ENCODE peak calls at places on chromosome 3, in nine cellular contexts. One of them, this sample, is unnamed.

GRCh38 chr3:149908558-149908957 is 62.1 kb downstream of the PFN2 start:
- DNase-seq in heart left ventricle: no peak
- DNase-seq in fibroblast of mammary gland: no peak
- DNase-seq in pancreas: no peak
- DNase-seq in cardiac muscle cell: no peak
- DNase-seq in HepG2: no peak
- DNase-seq in AG04449: no peak
- DNase-seq in transverse colon: no peak
- DNase-seq in NB4: no peak
- DNase-seq in this sample: no peak

GRCh38 chr3:189947948-189948723 is 172.6 kb downstream of the P3H2 start:
- DNase-seq in heart left ventricle: no peak
- DNase-seq in fibroblast of mammary gland: peak; percentile 43
- DNase-seq in pancreas: no peak
- DNase-seq in cardiac muscle cell: peak; percentile 58
- DNase-seq in HepG2: no peak
- DNase-seq in AG04449: no peak
- DNase-seq in transverse colon: no peak
- DNase-seq in NB4: peak; percentile 24
- DNase-seq in this sample: peak; percentile 62

GRCh38 chr3:70094197-70094596 is 94.7 kb downstream of the SAMMSON start:
- DNase-seq in heart left ventricle: no peak
- DNase-seq in fibroblast of mammary gland: no peak
- DNase-seq in pancreas: no peak
- DNase-seq in cardiac muscle cell: no peak
- DNase-seq in HepG2: no peak
- DNase-seq in AG04449: no peak
- DNase-seq in transverse colon: no peak
- DNase-seq in NB4: no peak
- DNase-seq in this sample: no peak

GRCh38 chr3:133838296-133838789 is 32.7 kb downstream of the SRPRB start:
- DNase-seq in heart left ventricle: no peak
- DNase-seq in fibroblast of mammary gland: no peak
- DNase-seq in pancreas: no peak
- DNase-seq in cardiac muscle cell: no peak
- DNase-seq in HepG2: no peak
- DNase-seq in AG04449: no peak
- DNase-seq in transverse colon: no peak
- DNase-seq in NB4: no peak
- DNase-seq in this sample: no peak

GRCh38 chr3:70716832-70717231 is 404.4 kb upstream of the MDFIC2 start:
- DNase-seq in heart left ventricle: peak; percentile 15
- DNase-seq in fibroblast of mammary gland: peak; percentile 72
- DNase-seq in pancreas: no peak
- DNase-seq in cardiac muscle cell: peak; percentile 71
- DNase-seq in HepG2: no peak
- DNase-seq in AG04449: no peak
- DNase-seq in transverse colon: no peak
- DNase-seq in NB4: peak; percentile 3
- DNase-seq in this sample: peak; percentile 84

GRCh38 chr3:166783206-166783605 is 596.9 kb downstream of the ZBBX start:
- DNase-seq in heart left ventricle: no peak
- DNase-seq in fibroblast of mammary gland: no peak
- DNase-seq in pancreas: no peak
- DNase-seq in cardiac muscle cell: no peak
- DNase-seq in HepG2: no peak
- DNase-seq in AG04449: no peak
- DNase-seq in transverse colon: no peak
- DNase-seq in NB4: no peak
- DNase-seq in this sample: no peak

GRCh38 chr3:186467969-186468368 is 76.2 kb downstream of the CRYGS start:
- DNase-seq in heart left ventricle: no peak
- DNase-seq in fibroblast of mammary gland: no peak
- DNase-seq in pancreas: no peak
- DNase-seq in cardiac muscle cell: no peak
- DNase-seq in HepG2: peak; percentile 4
- DNase-seq in AG04449: no peak
- DNase-seq in transverse colon: no peak
- DNase-seq in NB4: no peak
- DNase-seq in this sample: no peak

GRCh38 chr3:144052275-144052674 is 80.7 kb downstream of the DIPK2A start:
- DNase-seq in heart left ventricle: no peak
- DNase-seq in fibroblast of mammary gland: peak; percentile 75
- DNase-seq in pancreas: no peak
- DNase-seq in cardiac muscle cell: no peak
- DNase-seq in HepG2: no peak
- DNase-seq in AG04449: no peak
- DNase-seq in transverse colon: no peak
- DNase-seq in NB4: no peak
- DNase-seq in this sample: no peak

DNA sequence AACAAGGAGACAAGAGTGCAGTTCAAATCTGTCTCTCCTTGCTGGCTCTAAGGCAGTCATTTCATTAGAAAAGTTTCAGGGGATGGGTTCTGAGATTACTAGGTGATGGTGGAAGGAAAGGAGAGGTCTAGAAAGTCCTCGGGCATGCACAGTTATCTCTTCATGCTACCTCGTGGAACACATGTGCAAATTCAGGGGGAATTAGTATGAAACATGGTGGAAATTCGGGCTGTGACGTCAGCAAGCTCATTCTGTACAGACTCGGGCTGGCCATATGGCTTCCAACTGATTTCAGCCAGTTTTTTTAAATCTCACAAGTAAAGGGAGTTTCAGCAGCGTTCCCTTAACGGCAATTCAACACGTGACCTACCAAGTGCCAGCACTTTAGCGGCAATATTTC is 251.1 kb downstream of the TBL1XR1 start:
- DNase-seq in heart left ventricle: no peak
- DNase-seq in fibroblast of mammary gland: no peak
- DNase-seq in pancreas: no peak
- DNase-seq in cardiac muscle cell: no peak
- DNase-seq in HepG2: no peak
- DNase-seq in AG04449: no peak
- DNase-seq in transverse colon: no peak
- DNase-seq in NB4: no peak
- DNase-seq in this sample: no peak
- H3K4me3 ChIP-seq in heart left ventricle: no peak overlapping the region
- H3K4me3 ChIP-seq in fibroblast of mammary gland: no peak overlapping the region
- H3K4me3 ChIP-seq in pancreas: no peak overlapping the region
- H3K4me3 ChIP-seq in cardiac muscle cell: no peak overlapping the region
- H3K4me3 ChIP-seq in HepG2: no peak overlapping the region
- H3K4me3 ChIP-seq in AG04449: no peak overlapping the region
- H3K4me3 ChIP-seq in transverse colon: no peak overlapping the region
- H3K4me3 ChIP-seq in NB4: no peak overlapping the region
- H3K4me3 ChIP-seq in this sample: no peak overlapping the region

GRCh38 chr3:128395046-128395445 is 71.6 kb downstream of the DNAJB8 start:
- DNase-seq in heart left ventricle: no peak
- DNase-seq in fibroblast of mammary gland: no peak
- DNase-seq in pancreas: no peak
- DNase-seq in cardiac muscle cell: no peak
- DNase-seq in HepG2: no peak
- DNase-seq in AG04449: no peak
- DNase-seq in transverse colon: no peak
- DNase-seq in NB4: no peak
- DNase-seq in this sample: no peak

GRCh38 chr3:128394033-128394432 is 72.7 kb downstream of the DNAJB8 start:
- DNase-seq in heart left ventricle: peak; percentile 50
- DNase-seq in fibroblast of mammary gland: no peak
- DNase-seq in pancreas: no peak
- DNase-seq in cardiac muscle cell: no peak
- DNase-seq in HepG2: no peak
- DNase-seq in AG04449: no peak
- DNase-seq in transverse colon: no peak
- DNase-seq in NB4: no peak
- DNase-seq in this sample: no peak

GRCh38 chr3:128392021-128392420 is 74.7 kb downstream of the DNAJB8 start:
- DNase-seq in heart left ventricle: no peak
- DNase-seq in fibroblast of mammary gland: no peak
- DNase-seq in pancreas: no peak
- DNase-seq in cardiac muscle cell: no peak
- DNase-seq in HepG2: no peak
- DNase-seq in AG04449: no peak
- DNase-seq in transverse colon: no peak
- DNase-seq in NB4: no peak
- DNase-seq in this sample: no peak

GRCh38 chr3:128390867-128391266 is 75.8 kb downstream of the DNAJB8 start:
- DNase-seq in heart left ventricle: no peak
- DNase-seq in fibroblast of mammary gland: no peak
- DNase-seq in pancreas: no peak
- DNase-seq in cardiac muscle cell: no peak
- DNase-seq in HepG2: no peak
- DNase-seq in AG04449: no peak
- DNase-seq in transverse colon: no peak
- DNase-seq in NB4: no peak
- DNase-seq in this sample: no peak

DNA sequence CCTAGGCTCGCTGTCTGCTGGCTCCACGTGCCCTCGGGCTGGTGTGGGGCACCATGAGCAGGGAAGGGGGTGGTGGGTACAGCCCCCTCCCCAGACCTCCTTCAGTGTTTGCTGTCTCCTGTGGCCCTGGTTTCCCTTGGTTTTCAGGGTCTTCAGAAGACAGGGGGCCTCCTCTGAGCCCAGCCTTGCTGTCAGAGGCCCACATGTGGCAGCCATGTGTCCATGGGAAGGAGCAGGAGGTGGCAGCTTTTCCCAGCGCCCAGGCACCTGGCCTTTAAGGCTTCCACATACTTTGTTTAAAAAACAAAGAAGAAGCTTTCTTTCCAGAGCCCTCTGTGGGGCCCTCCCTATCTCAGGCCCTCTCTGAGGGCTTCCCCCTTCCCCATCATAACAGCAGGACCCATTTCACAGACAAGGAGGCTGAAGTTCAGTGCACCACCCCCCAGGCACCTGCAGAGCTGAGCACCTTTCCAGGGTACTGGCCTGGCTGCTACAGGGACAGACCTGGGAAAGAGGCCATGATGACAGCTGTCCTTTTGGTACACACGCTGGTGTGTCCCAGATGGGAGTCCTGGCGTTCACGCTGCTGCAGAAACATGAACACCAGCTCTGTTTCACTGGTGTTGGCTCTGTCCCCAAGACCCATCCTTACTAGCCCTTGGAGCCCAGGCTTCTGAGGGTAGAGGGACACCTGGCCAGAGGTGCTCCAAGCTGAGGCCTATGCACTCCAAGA is 73.7 kb downstream of the DNAJB8 start:
- DNase-seq in heart left ventricle: no peak
- DNase-seq in fibroblast of mammary gland: no peak
- DNase-seq in pancreas: no peak
- DNase-seq in cardiac muscle cell: no peak
- DNase-seq in HepG2: no peak
- DNase-seq in AG04449: no peak
- DNase-seq in transverse colon: no peak
- DNase-seq in NB4: no peak
- DNase-seq in this sample: no peak
- H3K4me3 ChIP-seq in heart left ventricle: no peak overlapping the region
- H3K4me3 ChIP-seq in fibroblast of mammary gland: no peak overlapping the region
- H3K4me3 ChIP-seq in pancreas: no peak overlapping the region
- H3K4me3 ChIP-seq in cardiac muscle cell: no peak overlapping the region
- H3K4me3 ChIP-seq in HepG2: no peak overlapping the region
- H3K4me3 ChIP-seq in AG04449: no peak overlapping the region
- H3K4me3 ChIP-seq in transverse colon: no peak overlapping the region
- H3K4me3 ChIP-seq in NB4: no peak overlapping the region
- H3K4me3 ChIP-seq in this sample: no peak overlapping the region

DNA sequence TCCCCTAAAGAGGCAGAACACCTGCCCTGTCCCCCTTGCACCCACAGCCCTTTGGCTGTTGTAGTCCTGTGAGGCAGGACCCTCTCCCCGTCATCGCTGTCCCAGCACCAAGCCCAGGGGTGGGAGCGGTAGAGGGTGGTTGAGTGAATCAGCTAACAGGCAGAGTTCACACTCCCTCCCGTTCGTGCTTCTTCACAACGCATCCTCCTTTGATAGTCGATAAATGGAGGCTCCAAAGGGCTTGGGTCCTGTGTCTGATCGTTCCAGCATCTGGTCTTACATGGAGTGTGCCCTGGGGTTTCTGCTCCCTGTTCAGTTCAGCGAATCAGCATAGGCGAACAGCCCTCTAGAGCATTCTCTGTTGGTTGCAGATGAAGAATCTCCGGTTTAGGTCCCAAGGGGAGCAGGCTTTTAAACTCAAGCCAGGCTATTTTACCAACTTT is 820 bp upstream of the HMCES start:
- DNase-seq in heart left ventricle: peak; percentile 18
- DNase-seq in fibroblast of mammary gland: peak; percentile 67
- DNase-seq in pancreas: no peak
- DNase-seq in cardiac muscle cell: peak; percentile 34
- DNase-seq in HepG2: no peak
- DNase-seq in AG04449: no peak
- DNase-seq in transverse colon: peak; percentile 19
- DNase-seq in NB4: peak; percentile 48
- DNase-seq in this sample: peak; percentile 43
- H3K4me3 ChIP-seq in heart left ventricle: peak overlapping the region; percentile 82
- H3K4me3 ChIP-seq in fibroblast of mammary gland: peak overlapping the region; percentile 16
- H3K4me3 ChIP-seq in pancreas: peak overlapping the region; percentile 86
- H3K4me3 ChIP-seq in cardiac muscle cell: no peak overlapping the region
- H3K4me3 ChIP-seq in HepG2: no peak overlapping the region
- H3K4me3 ChIP-seq in AG04449: peak overlapping the region; percentile 86
- H3K4me3 ChIP-seq in transverse colon: no peak overlapping the region
- H3K4me3 ChIP-seq in NB4: peak overlapping the region; percentile 57
- H3K4me3 ChIP-seq in this sample: no peak overlapping the region

GRCh38 chr3:67648701-67649100 is 5.7 kb downstream of the SUCLG2 start:
- DNase-seq in heart left ventricle: no peak
- DNase-seq in fibroblast of mammary gland: no peak
- DNase-seq in pancreas: no peak
- DNase-seq in cardiac muscle cell: no peak
- DNase-seq in HepG2: no peak
- DNase-seq in AG04449: no peak
- DNase-seq in transverse colon: no peak
- DNase-seq in NB4: peak; percentile 9
- DNase-seq in this sample: peak; percentile 63

GRCh38 chr3:67648229-67648628 is 6.2 kb downstream of the SUCLG2 start:
- DNase-seq in heart left ventricle: no peak
- DNase-seq in fibroblast of mammary gland: no peak
- DNase-seq in pancreas: no peak
- DNase-seq in cardiac muscle cell: no peak
- DNase-seq in HepG2: peak; percentile 36
- DNase-seq in AG04449: no peak
- DNase-seq in transverse colon: peak; percentile 18
- DNase-seq in NB4: no peak
- DNase-seq in this sample: no peak

GRCh38 chr3:67647390-67647878 is 7.0 kb downstream of the SUCLG2 start:
- DNase-seq in heart left ventricle: no peak
- DNase-seq in fibroblast of mammary gland: peak; percentile 100
- DNase-seq in pancreas: no peak
- DNase-seq in cardiac muscle cell: peak; percentile 93
- DNase-seq in HepG2: peak; percentile 98
- DNase-seq in AG04449: peak; percentile 98
- DNase-seq in transverse colon: peak; percentile 46
- DNase-seq in NB4: no peak
- DNase-seq in this sample: peak; percentile 99

GRCh38 chr3:67644827-67645226 is 9.6 kb downstream of the SUCLG2 start:
- DNase-seq in heart left ventricle: no peak
- DNase-seq in fibroblast of mammary gland: no peak
- DNase-seq in pancreas: no peak
- DNase-seq in cardiac muscle cell: no peak
- DNase-seq in HepG2: no peak
- DNase-seq in AG04449: no peak
- DNase-seq in transverse colon: no peak
- DNase-seq in NB4: no peak
- DNase-seq in this sample: no peak

DNA sequence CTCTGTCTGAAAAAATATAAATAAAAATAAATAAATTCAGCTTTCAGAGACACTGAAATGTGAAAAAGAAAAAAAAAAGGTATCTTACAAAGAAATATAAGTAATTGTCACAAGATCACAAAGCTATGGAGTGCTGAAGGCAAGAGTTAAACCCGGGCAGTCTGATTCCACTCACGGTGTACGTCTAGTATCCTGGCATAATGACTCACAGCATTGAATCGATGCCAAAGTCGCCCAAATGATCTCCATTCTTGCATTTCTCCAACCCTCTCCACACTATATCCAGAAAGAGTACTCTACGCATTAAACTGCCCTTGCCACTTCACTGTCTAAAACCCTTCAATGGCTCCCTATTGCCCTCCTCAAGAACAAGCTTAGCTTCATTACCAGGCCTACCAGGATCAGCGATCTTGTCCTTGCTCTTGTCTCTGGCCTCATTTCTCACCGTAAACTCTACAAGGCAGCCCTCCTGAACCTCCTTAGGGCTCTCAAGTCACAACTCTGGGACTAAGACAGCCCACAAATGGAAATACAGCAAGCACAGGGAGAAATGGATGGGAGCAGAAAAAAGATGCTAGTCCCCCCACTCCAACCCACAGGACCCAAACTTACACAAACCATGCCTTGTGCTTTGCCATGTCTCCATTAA is 7.7 kb downstream of the SUCLG2 start:
- DNase-seq in heart left ventricle: no peak
- DNase-seq in fibroblast of mammary gland: peak; percentile 67
- DNase-seq in pancreas: no peak
- DNase-seq in cardiac muscle cell: peak; percentile 43
- DNase-seq in HepG2: no peak
- DNase-seq in AG04449: no peak
- DNase-seq in transverse colon: no peak
- DNase-seq in NB4: no peak
- DNase-seq in this sample: peak; percentile 43
- H3K4me3 ChIP-seq in heart left ventricle: no peak overlapping the region
- H3K4me3 ChIP-seq in fibroblast of mammary gland: no peak overlapping the region
- H3K4me3 ChIP-seq in pancreas: no peak overlapping the region
- H3K4me3 ChIP-seq in cardiac muscle cell: no peak overlapping the region
- H3K4me3 ChIP-seq in HepG2: no peak overlapping the region
- H3K4me3 ChIP-seq in AG04449: no peak overlapping the region
- H3K4me3 ChIP-seq in transverse colon: no peak overlapping the region
- H3K4me3 ChIP-seq in NB4: no peak overlapping the region
- H3K4me3 ChIP-seq in this sample: no peak overlapping the region

This sample was measured in choroid plexus epithelial cell.